ENCODE peak calls at places on chromosomes 13 and 19, in five cellular contexts. X is body of pancreas, Q is cardiac muscle cell, R is GM06990, P is astrocyte. L is an unnamed sample.
A peak's percentile ranks its signal among the peaks of the same experiment; 100 is the strongest.

GRCh38 chr19:9427941-9428340 is 7.4 kb downstream of the ZNF266 start:
- DNase-seq in X (no peak), Q (no peak), R (no peak), P (no peak), L (no peak)

GRCh38 chr13:109385161-109385560 is 401.2 kb downstream of the IRS2 start:
- DNase-seq in X (no peak), Q (peak; percentile 14), R (no peak), P (peak; percentile 75), L (no peak)

GRCh38 chr19:31054430-31054829 is 294.8 kb downstream of the TSHZ3 start:
- DNase-seq in X (no peak), Q (peak; percentile 78), R (no peak), P (peak; percentile 46), L (peak; percentile 69)

GRCh38 chr13:111337206-111337605 is 16.8 kb downstream of the TEX29 start:
- DNase-seq in X (no peak), Q (peak; percentile 75), R (no peak), P (peak; percentile 85), L (peak; percentile 70)

GRCh38 chr13:47213057-47213456 is 316.2 kb upstream of the HTR2A start:
- DNase-seq in X (no peak), Q (no peak), R (no peak), P (peak; percentile 28), L (no peak)

GRCh38 chr19:873084-874019 is 13.9 kb downstream of the CFD start:
- DNase-seq in X (no peak), Q (peak; percentile 80), R (peak; percentile 72), P (peak; percentile 38), L (no peak)

GRCh38 chr19:34512254-34512796 is 30.8 kb downstream of the WTIP start:
- DNase-seq in X (no peak), Q (no peak), R (no peak), P (no peak), L (no peak)

GRCh38 chr19:51407631-51408131 is 9.8 kb downstream of the SIGLEC10 start:
- DNase-seq in X (peak; percentile 31), Q (peak; percentile 44), R (no peak), P (no peak), L (peak; percentile 23)

GRCh38 chr13:35086667-35087066 is 144.6 kb downstream of the NBEA start:
- DNase-seq in X (no peak), Q (no peak), R (no peak), P (peak; percentile 20), L (no peak)

GRCh38 chr19:35040826-35041547 is 534 bp upstream of the HPN start:
- DNase-seq in X (peak; percentile 99), Q (peak; percentile 78), R (no peak), P (no peak), L (no peak)

GRCh38 chr19:35977446-35978222 is 17.4 kb upstream of the SDHAF1 start:
- DNase-seq in X (no peak), Q (no peak), R (peak; percentile 57), P (no peak), L (no peak)

GRCh38 chr13:97337985-97338384 is 96.0 kb upstream of the RAP2A start:
- DNase-seq in X (no peak), Q (no peak), R (no peak), P (no peak), L (no peak)

GRCh38 chr13:72782717-72783116 is 784 bp downstream of the PIBF1 start:
- DNase-seq in X (no peak), Q (peak; percentile 35), R (no peak), P (peak; percentile 27), L (peak; percentile 7)

GRCh38 chr13:30453727-30454126 is 12.0 kb downstream of the HMGB1 start:
- DNase-seq in X (no peak), Q (peak; percentile 24), R (no peak), P (no peak), L (no peak)

GRCh38 chr13:59970847-59971246 is 192.9 kb downstream of the DIAPH3 start:
- DNase-seq in X (no peak), Q (no peak), R (no peak), P (no peak), L (no peak)

GRCh38 chr13:66811445-66811844 is 418.7 kb downstream of the PCDH9 start:
- DNase-seq in X (no peak), Q (no peak), R (no peak), P (no peak), L (no peak)

GRCh38 chr19:6589711-6590457 is 1.1 kb downstream of the CD70 start:
- DNase-seq in X (no peak), Q (no peak), R (no peak), P (no peak), L (no peak)

GRCh38 chr13:110869805-110870706 is 44.8 kb downstream of the ANKRD10 start:
- DNase-seq in X (peak; percentile 94), Q (peak; percentile 99), R (no peak), P (peak; percentile 100), L (peak; percentile 100)

GRCh38 chr19:6452223-6452614 is 7.4 kb downstream of the SLC25A23 start:
- DNase-seq in X (no peak), Q (no peak), R (no peak), P (no peak), L (no peak)

GRCh38 chr13:74118328-74118727 is 15.9 kb downstream of the KLF12 start:
- DNase-seq in X (no peak), Q (no peak), R (no peak), P (no peak), L (no peak)

GRCh38 chr19:8396563-8397203 is 6.5 kb downstream of the RAB11B start:
- DNase-seq in X (peak; percentile 64), Q (peak; percentile 70), R (peak; percentile 62), P (peak; percentile 23), L (peak; percentile 64)

GRCh38 chr13:28059214-28059613 is 41.2 kb downstream of the FLT3 start:
- DNase-seq in X (peak; percentile 41), Q (peak; percentile 33), R (no peak), P (no peak), L (peak; percentile 7)

GRCh38 chr13:35630551-35631275 is 154.2 kb upstream of the MAB21L1 start:
- DNase-seq in X (no peak), Q (peak; percentile 65), R (no peak), P (peak; percentile 43), L (peak; percentile 30)

GRCh38 chr13:49784886-49785570 is 7.5 kb downstream of the KPNA3 start:
- DNase-seq in X (no peak), Q (no peak), R (no peak), P (no peak), L (no peak)

GRCh38 chr13:93388701-93389100 is 162.1 kb downstream of the GPC6 start:
- DNase-seq in X (no peak), Q (peak; percentile 65), R (no peak), P (peak; percentile 53), L (peak; percentile 80)

GRCh38 chr13:77980592-77980991 is 62.0 kb upstream of the EDNRB start:
- DNase-seq in X (no peak), Q (peak; percentile 85), R (no peak), P (peak; percentile 75), L (peak; percentile 70)

GRCh38 chr13:112885782-112886268 is 83.2 kb upstream of the MCF2L start:
- DNase-seq in X (peak; percentile 95), Q (peak; percentile 94), R (no peak), P (peak; percentile 82), L (peak; percentile 76)

GRCh38 chr19:42191855-42192254 is 25.6 kb downstream of the DEDD2 start:
- DNase-seq in X (peak; percentile 37), Q (peak; percentile 45), R (no peak), P (peak; percentile 60), L (no peak)

GRCh38 chr19:2449019-2449418 is 7.7 kb downstream of the LMNB2 start:
- DNase-seq in X (no peak), Q (no peak), R (no peak), P (no peak), L (no peak)
- H3K36me3 ChIP-seq in X (no peaks in the 10 kb centered on the region), Q (no peaks in the 10 kb centered on the region), R (peaks cover 13% of the 10 kb centered on the region), P (peaks cover 3% of the 10 kb centered on the region), L (peaks cover 11% of the 10 kb centered on the region)

DNA sequence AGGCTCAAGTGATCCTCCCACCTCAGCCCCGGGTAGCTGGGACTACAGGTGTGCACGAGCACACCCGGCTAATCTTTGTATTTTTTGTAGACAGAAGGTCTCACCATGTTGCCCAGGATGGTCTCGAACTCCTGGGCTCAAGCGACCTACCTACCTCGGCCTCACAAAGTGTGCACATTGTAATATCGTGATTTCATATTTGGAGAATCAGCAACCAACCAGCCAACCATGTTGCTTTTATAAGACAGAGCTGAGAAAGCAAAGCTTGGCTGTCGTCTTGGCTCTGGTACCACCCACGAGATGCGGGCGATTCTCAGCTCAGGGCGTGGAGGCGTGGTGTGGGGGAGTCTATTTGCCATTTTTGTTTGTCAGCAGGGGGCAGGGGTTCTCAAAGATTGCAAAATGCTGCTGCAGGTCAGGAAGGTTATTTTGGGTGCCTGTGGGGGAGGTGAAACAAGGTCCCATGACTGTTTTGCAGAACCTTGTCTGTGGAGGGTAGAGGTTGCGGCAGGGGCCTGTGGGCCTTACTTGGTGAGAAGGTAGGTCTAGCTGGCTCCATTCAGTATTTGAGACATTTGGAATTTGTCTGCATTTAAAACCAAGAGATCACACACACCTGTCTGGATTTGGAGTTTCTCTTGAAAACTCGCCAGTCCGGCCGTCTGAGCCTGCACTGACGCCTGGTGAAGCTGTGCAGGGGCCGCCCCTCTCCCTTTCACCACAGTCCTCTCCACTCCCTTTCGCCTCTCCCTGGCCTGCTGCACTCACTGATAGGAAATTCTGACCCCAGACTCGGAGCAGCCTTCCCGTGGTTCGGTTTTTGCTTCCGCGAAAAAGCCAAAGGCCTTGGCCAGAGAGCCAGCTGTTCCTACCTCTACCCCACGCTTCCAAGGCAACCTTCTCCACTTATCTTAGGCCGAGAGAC is 15.4 kb downstream of the TNFAIP8L1 start:
- DNase-seq in X (no peak), Q (no peak), R (no peak), P (no peak), L (no peak)
- H3K36me3 ChIP-seq in X (peaks cover 23% of the 10 kb centered on the region), Q (peaks cover 7% of the 10 kb centered on the region), R (peaks cover 22% of the 10 kb centered on the region), P (peaks cover 9% of the 10 kb centered on the region), L (peaks cover 58% of the 10 kb centered on the region)

DNA sequence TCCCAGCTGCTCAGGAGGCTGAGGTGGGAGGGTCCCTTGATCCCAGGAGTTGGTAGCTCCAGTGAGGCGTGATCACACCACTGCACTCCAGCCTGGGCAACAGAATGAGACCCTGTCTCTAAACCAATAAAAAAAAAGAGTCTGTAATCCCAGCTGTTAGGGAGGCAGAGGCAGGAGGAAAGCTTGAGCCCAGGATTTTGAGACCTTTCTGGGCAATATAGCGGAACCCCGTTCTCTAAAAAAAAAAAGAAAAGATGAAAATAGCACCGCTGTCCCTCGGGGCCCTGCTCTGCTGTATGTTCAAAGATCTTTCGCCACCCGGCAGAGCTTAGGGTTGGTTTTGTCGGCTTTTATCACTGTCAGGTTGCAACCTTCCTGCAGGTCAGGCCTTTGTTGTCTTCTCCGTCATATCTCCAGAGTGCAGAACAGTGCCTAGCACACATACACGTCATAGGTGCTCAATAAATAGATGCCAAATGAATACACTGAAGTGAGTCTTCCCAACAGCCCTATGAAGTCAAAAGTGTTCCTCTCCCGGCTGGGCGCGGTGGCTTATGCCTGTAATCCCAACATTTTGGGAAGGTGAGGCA is 13.4 kb upstream of the BCAM start:
- DNase-seq in X (no peak), Q (no peak), R (no peak), P (no peak), L (no peak)
- H3K36me3 ChIP-seq in X (no peaks in the 10 kb centered on the region), Q (no peaks in the 10 kb centered on the region), R (no peaks in the 10 kb centered on the region), P (no peaks in the 10 kb centered on the region), L (no peaks in the 10 kb centered on the region)

GRCh38 chr13:45536224-45536623 is 71.5 kb downstream of the COG3 start:
- DNase-seq in X (no peak), Q (no peak), R (no peak), P (no peak), L (no peak)

GRCh38 chr13:45529758-45530157 is 65.0 kb downstream of the COG3 start:
- DNase-seq in X (no peak), Q (no peak), R (no peak), P (no peak), L (no peak)

GRCh38 chr13:45538382-45538781 is 73.6 kb downstream of the COG3 start:
- DNase-seq in X (no peak), Q (no peak), R (no peak), P (no peak), L (no peak)

GRCh38 chr13:45537506-45537905 is 72.8 kb downstream of the COG3 start:
- DNase-seq in X (no peak), Q (no peak), R (no peak), P (no peak), L (no peak)

GRCh38 chr13:45534604-45535003 is 69.9 kb downstream of the COG3 start:
- DNase-seq in X (no peak), Q (no peak), R (no peak), P (no peak), L (no peak)
- H3K36me3 ChIP-seq in X (peaks cover 30% of the 10 kb centered on the region), Q (peaks cover 33% of the 10 kb centered on the region), R (peaks cover 20% of the 10 kb centered on the region), P (peaks cover 46% of the 10 kb centered on the region), L (peaks cover 45% of the 10 kb centered on the region)

L was measured in brain microvascular endothelial cell.